ENCODE peak calls at places on chromosome 15, in seven cellular contexts. J is IMR-90, G is stomach, I is tibial nerve, B is body of pancreas, O is ovary, L is adrenal gland. C is an unnamed sample.

GRCh38 chr15:60000824-60001641 is 3.1 kb upstream of the FOXB1 start:
- DNase-seq in J (no peak), G (no peak), I (no peak), B (no peak), O (no peak), L (no peak), C (no peak)

GRCh38 chr15:90780916-90781315 is 63.8 kb downstream of the BLM start:
- DNase-seq in J (no peak), G (no peak), I (no peak), B (peak), O (no peak), L (no peak), C (no peak)

GRCh38 chr15:67100808-67101581 is 35.6 kb downstream of the SMAD3 start:
- DNase-seq in J (no peak), G (no peak), I (no peak), B (no peak), O (no peak), L (no peak), C (no peak)

GRCh38 chr15:42352401-42352800 is 6.9 kb upstream of the CAPN3 start:
- DNase-seq in J (no peak), G (no peak), I (no peak), B (no peak), O (peak), L (no peak), C (no peak)

GRCh38 chr15:92624401-92624991 is 31.1 kb downstream of the FAM174B start:
- DNase-seq in J (no peak), G (peak), I (peak), B (peak), O (peak), L (no peak), C (peak)

GRCh38 chr15:48602358-48603122 is 43.0 kb downstream of the FBN1 start:
- DNase-seq in J (peak), G (no peak), I (no peak), B (no peak), O (no peak), L (no peak), C (no peak)

GRCh38 chr15:98213346-98213979 is 253.0 kb downstream of the ARRDC4 start:
- DNase-seq in J (no peak), G (no peak), I (no peak), B (no peak), O (no peak), L (no peak), C (no peak)

GRCh38 chr15:91407237-91407889 is 307.3 kb downstream of the SV2B start:
- DNase-seq in J (peak), G (no peak), I (no peak), B (no peak), O (no peak), L (peak), C (no peak)

GRCh38 chr15:66565731-66566130 is at the start of gene LCTL:
- DNase-seq in J (peak), G (no peak), I (no peak), B (no peak), O (no peak), L (no peak), C (peak)

GRCh38 chr15:54979949-54980348 is 216.8 kb downstream of the RSL24D1 start:
- DNase-seq in J (no peak), G (no peak), I (no peak), B (no peak), O (no peak), L (no peak), C (no peak)

GRCh38 chr15:29690765-29691475 is 131.3 kb downstream of the TJP1 start:
- DNase-seq in J (peak), G (no peak), I (no peak), B (no peak), O (no peak), L (no peak), C (no peak)

GRCh38 chr15:63322541-63322940 is 45.1 kb downstream of the APH1B start:
- DNase-seq in J (peak), G (no peak), I (peak), B (peak), O (peak), L (peak), C (no peak)

GRCh38 chr15:54792526-54792925 is 404.2 kb downstream of the RSL24D1 start:
- DNase-seq in J (no peak), G (no peak), I (no peak), B (no peak), O (no peak), L (no peak), C (no peak)

GRCh38 chr15:93141373-93141790 is 52.4 kb upstream of the RGMA start:
- DNase-seq in J (no peak), G (no peak), I (no peak), B (no peak), O (no peak), L (no peak), C (no peak)

GRCh38 chr15:91921821-91922198 is 68.3 kb downstream of the SLCO3A1 start:
- DNase-seq in J (no peak), G (no peak), I (no peak), B (no peak), O (no peak), L (no peak), C (no peak)

GRCh38 chr15:101615986-101616848 is 36.0 kb downstream of the TM2D3 start:
- DNase-seq in J (peak), G (peak), I (peak), B (peak), O (peak), L (peak), C (no peak)

GRCh38 chr15:29103825-29104565 is 165.6 kb downstream of the NSMCE3 start:
- DNase-seq in J (peak), G (peak), I (peak), B (peak), O (peak), L (peak), C (peak)

GRCh38 chr15:31306426-31307269 is 20.0 kb upstream of the KLF13 start:
- DNase-seq in J (no peak), G (peak), I (no peak), B (no peak), O (no peak), L (no peak), C (peak)

GRCh38 chr15:101288905-101289513 is 6.0 kb downstream of the SNRPA1 start:
- DNase-seq in J (peak), G (no peak), I (peak), B (no peak), O (no peak), L (no peak), C (no peak)

GRCh38 chr15:83064859-83065258 is 2.2 kb downstream of the BTBD1 start:
- DNase-seq in J (peak), G (no peak), I (no peak), B (no peak), O (no peak), L (no peak), C (no peak)

GRCh38 chr15:70051948-70052633 is 45.6 kb downstream of the TLE3 start:
- DNase-seq in J (no peak), G (no peak), I (no peak), B (no peak), O (no peak), L (no peak), C (peak)

GRCh38 chr15:48748535-48748934 is 62.3 kb downstream of the CEP152 start:
- DNase-seq in J (peak), G (no peak), I (no peak), B (no peak), O (no peak), L (no peak), C (no peak)

GRCh38 chr15:70545526-70545925 is 217.8 kb downstream of the UACA start:
- DNase-seq in J (no peak), G (no peak), I (no peak), B (no peak), O (no peak), L (no peak), C (peak)

GRCh38 chr15:77112819-77113569 is 42.1 kb upstream of the TSPAN3 start:
- DNase-seq in J (no peak), G (no peak), I (no peak), B (no peak), O (no peak), L (no peak), C (peak)

GRCh38 chr15:40894689-40895308 is 549 bp downstream of the VPS18 start:
- DNase-seq in J (peak), G (peak), I (peak), B (peak), O (peak), L (peak), C (peak)

GRCh38 chr15:30859091-30859874 is 44.4 kb upstream of the FAN1 start:
- DNase-seq in J (peak), G (no peak), I (no peak), B (no peak), O (no peak), L (no peak), C (no peak)

GRCh38 chr15:34360298-34360697 is 6.7 kb downstream of the LPCAT4 start:
- DNase-seq in J (no peak), G (no peak), I (no peak), B (no peak), O (no peak), L (no peak), C (no peak)

GRCh38 chr15:66290518-66290917 is 2.9 kb upstream of the DIS3L start:
- DNase-seq in J (no peak), G (no peak), I (no peak), B (no peak), O (no peak), L (no peak), C (no peak)

GRCh38 chr15:89230277-89230676 is 8.9 kb upstream of the RLBP1 start:
- DNase-seq in J (peak), G (no peak), I (no peak), B (no peak), O (no peak), L (no peak), C (no peak)

GRCh38 chr15:93929375-93930094 is 301.8 kb upstream of the MCTP2 start:
- DNase-seq in J (peak), G (no peak), I (peak), B (peak), O (peak), L (peak), C (no peak)

DNA sequence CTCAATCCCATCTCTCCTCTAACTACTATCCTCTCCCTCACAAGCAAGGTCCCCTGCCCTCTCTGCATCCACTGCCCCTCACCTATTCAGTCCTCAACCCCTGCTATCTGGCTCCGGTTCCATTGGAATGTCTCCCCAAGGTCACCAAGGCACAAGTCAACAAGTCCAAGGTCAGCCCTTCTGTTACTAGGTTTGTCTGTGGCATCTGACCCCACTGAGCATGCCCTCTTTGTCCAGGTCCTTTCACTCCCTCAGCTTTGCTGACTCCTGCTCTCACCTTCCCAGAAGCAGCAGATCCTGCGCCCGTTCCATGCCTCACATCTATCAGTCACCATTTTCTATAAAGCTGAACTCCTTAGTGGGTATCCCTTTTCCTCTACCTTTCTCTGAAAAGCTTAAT is 8.3 kb upstream of the SEMA7A start:
- DNase-seq in J (no peak), G (no peak), I (no peak), B (no peak), O (no peak), L (peak), C (no peak)
- TF ChIP-seq POLR2A in J (no peak), G (no peak), I (no peak), B (no peak), O (no peak), L (no peak), C (no peak)

DNA sequence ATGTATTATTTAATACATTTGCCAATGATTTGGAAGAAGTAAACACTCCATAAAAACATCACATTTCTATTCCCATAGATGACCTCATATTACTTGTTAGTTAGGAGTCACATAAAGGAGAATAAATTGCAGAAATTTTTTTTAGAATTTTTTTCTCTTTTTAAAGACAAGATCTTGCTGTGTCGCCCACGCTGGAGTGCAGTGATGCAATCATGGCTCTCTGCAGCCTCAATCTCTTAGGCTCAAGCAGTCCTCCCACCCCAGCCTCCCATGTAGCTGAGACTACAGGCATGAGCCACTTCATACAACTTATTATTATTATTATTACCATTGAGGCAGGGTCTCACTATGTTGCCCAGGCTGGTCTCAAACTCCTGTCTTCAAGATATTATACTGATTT is 12.3 kb upstream of the USP8 start:
- DNase-seq in J (no peak), G (no peak), I (no peak), B (no peak), O (no peak), L (no peak), C (no peak)
- TF ChIP-seq POLR2A in J (no peak), G (no peak), I (no peak), B (no peak), O (no peak), L (no peak), C (no peak)

GRCh38 chr15:73928971-73929627 is 2.8 kb downstream of the LOXL1 start:
- DNase-seq in J (no peak), G (no peak), I (no peak), B (no peak), O (no peak), L (no peak), C (peak)

GRCh38 chr15:73926191-73927002 is at the start of gene LOXL1:
- DNase-seq in J (peak), G (peak), I (peak), B (peak), O (peak), L (no peak), C (peak)

GRCh38 chr15:73928241-73928579 is 1.9 kb downstream of the LOXL1 start:
- DNase-seq in J (no peak), G (no peak), I (no peak), B (no peak), O (no peak), L (no peak), C (no peak)

GRCh38 chr15:73927003-73927475 is 777 bp downstream of the LOXL1 start:
- DNase-seq in J (no peak), G (peak), I (no peak), B (peak), O (peak), L (peak), C (peak)

GRCh38 chr15:73927476-73928240 is 1.4 kb downstream of the LOXL1 start:
- DNase-seq in J (peak), G (peak), I (no peak), B (peak), O (peak), L (peak), C (peak)
- TF ChIP-seq POLR2A in J (peak), G (no peak), I (no peak), B (peak), O (no peak), L (no peak), C (no peak)

DNA sequence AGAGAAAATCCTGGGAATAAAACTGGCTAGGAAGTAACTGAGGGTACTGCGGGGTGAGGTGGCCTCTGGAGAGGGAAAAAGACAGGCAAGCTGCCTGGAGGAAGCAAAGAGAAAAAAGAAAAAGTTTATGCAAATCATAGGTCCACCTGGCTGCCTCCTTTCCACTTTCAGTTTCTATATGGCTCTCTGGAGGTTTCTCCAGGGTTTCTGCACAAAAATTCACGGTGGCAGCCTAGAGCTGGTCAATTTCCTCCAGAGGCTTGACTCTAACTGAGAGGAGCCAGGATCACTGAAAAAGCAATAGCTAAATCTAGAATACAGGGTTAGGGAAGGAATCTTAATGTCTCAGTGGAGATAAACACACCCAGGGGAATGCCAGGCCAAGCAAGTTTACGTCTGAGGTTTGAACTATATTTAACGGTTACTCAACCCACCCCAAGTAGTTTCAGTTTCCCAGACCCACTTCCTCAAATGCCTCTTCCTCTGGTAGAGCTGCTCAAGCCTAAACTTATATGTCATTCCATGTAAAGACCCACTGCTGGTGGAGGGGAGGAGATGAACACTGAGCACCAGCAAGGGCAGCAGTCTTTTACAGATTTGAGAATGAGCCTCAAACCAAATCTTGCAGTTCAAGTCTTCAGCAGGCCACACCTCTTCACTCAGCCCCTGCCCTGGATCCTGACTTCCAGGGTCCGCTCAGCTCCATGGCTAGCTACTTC is 5.7 kb downstream of the LYSMD2 start:
- DNase-seq in J (peak), G (peak), I (no peak), B (peak), O (no peak), L (peak), C (no peak)
- TF ChIP-seq POLR2A in J (no peak), G (no peak), I (no peak), B (no peak), O (no peak), L (no peak), C (no peak)

GRCh38 chr15:78538358-78538757 is 1.9 kb upstream of the PSMA4 start:
- DNase-seq in J (no peak), G (no peak), I (no peak), B (no peak), O (no peak), L (no peak), C (no peak)

GRCh38 chr15:78542647-78543046 is 2.4 kb downstream of the PSMA4 start:
- DNase-seq in J (no peak), G (no peak), I (no peak), B (no peak), O (no peak), L (no peak), C (no peak)

GRCh38 chr15:78541744-78542034 is 1.4 kb downstream of the PSMA4 start:
- DNase-seq in J (no peak), G (no peak), I (no peak), B (no peak), O (no peak), L (no peak), C (no peak)

GRCh38 chr15:78540955-78541743 is 905 bp downstream of the PSMA4 start:
- DNase-seq in J (peak), G (no peak), I (no peak), B (no peak), O (no peak), L (no peak), C (no peak)

DNA sequence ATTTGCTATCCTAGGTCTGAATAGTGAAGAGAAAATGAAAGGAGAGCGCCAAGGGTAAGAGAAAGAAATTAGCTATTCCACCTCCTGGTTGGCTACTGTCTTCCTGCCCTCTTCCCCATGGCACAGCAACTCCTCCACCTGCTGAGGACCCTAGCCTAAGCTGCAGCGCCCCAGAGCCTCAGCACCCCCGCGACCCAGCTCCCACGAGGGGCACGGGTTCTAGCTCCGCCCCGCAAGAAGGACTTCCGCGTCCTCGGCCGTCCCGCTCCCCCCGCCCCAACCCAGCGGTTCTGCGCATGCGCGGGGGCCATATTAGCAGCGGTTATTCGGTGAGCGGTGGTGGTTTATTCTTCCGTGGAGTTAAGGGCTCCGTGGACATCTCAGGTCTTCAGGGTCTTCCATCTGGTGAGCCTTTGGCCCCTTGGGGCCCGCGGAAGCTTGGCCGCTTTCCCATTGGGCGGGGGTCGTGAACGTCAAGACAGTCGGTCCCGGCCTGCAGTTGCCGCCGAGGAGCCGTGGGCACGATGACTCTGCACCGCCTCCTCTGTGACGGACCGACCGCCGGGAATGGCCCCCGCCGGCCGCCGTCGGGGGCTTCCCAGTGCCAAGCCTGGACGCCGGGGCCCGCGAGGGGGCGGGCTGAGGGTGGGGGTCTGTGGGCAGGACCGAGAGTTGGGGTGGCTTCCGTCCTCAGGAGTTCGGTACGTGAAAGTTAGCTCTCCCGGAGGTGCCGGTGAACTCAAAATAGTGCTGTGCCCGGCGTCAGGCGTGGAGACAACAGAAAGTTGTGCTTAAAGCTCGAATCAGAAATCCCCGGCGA is at the start of gene PSMA4:
- DNase-seq in J (peak), G (peak), I (peak), B (peak), O (peak), L (peak), C (peak)
- TF ChIP-seq POLR2A in J (peak), G (no peak), I (peak), B (peak), O (peak), L (peak), C (peak)

GRCh38 chr15:56245871-56246814 is 2.5 kb upstream of the RFX7 start:
- DNase-seq in J (peak), G (peak), I (peak), B (peak), O (peak), L (peak), C (peak)
- TF ChIP-seq POLR2A in J (no peak), G (no peak), I (no peak), B (peak), O (no peak), L (no peak), C (no peak)

GRCh38 chr15:44427756-44428724 is 611 bp downstream of the CTDSPL2 start:
- DNase-seq in J (peak), G (peak), I (no peak), B (peak), O (no peak), L (no peak), C (peak)

DNA sequence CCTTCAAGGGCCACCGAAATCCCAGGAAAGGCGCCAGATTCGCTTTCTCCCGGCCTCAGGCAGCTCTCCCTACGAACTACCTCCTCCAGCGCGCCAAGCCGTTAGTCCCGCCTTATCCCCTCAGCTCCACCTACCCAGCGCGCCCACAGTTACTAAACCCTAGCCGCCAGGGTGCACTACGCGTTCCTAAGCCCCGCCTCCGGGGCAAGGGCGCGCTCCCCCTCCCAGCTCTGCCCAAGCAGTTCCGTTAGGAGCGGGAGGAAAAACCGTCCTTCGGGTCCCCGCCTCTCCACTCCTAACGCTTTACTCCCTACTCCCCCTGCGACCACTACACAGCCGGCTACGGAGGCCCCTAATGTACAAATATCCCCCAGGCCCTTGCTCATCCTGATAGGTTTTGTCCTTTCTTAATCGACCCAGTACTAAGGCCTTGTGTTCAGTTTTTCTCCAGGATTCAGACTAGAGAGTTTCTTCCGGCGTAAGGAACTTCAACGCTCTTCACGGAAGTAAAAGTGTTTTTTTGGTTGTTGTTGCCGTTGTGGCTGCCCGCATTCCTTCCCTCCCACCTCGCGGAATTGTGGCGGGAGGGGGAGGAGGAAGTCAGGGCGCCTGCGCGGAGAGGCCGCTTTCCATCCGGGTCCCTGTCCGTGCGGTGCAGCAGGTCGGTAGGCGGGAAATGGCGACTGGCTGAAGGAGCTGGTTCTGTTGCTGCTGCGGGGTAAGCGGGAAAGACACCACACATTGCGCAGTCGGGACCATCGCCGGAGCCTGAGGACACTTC is at the start of gene CTDSPL2:
- DNase-seq in J (peak), G (peak), I (peak), B (peak), O (peak), L (peak), C (peak)
- TF ChIP-seq POLR2A in J (peak), G (no peak), I (no peak), B (peak), O (peak), L (peak), C (peak)